ENCODE peak calls at places on chromosomes 5 and 9, in eight cellular contexts. One of them, this sample, is unnamed.

GRCh38 chr5:174725261-174725990 is 1.0 kb downstream of the MSX2 start:
- DNase-seq in A549: no peak
- DNase-seq in MCF 10A: peak
- DNase-seq in CD8-positive, alpha-beta T cell: no peak
- DNase-seq in nephron progenitor cell: no peak
- DNase-seq in glutamatergic neuron: no peak
- DNase-seq in neural crest cell: no peak
- DNase-seq in colonic mucosa: no peak
- DNase-seq in this sample: peak

GRCh38 chr5:53974021-53974420 is 336.4 kb downstream of the ARL15 start:
- DNase-seq in glutamatergic neuron: no peak
- DNase-seq in nephron progenitor cell: no peak
- DNase-seq in A549: no peak
- DNase-seq in CD8-positive, alpha-beta T cell: no peak
- DNase-seq in neural crest cell: no peak
- DNase-seq in MCF 10A: no peak
- DNase-seq in colonic mucosa: no peak
- DNase-seq in this sample: no peak

GRCh38 chr5:178192244-178192643 is 5.1 kb upstream of the GMCL2 start:
- DNase-seq in nephron progenitor cell: no peak
- DNase-seq in MCF 10A: peak
- DNase-seq in colonic mucosa: no peak
- DNase-seq in glutamatergic neuron: no peak
- DNase-seq in A549: no peak
- DNase-seq in neural crest cell: no peak
- DNase-seq in CD8-positive, alpha-beta T cell: no peak
- DNase-seq in this sample: no peak

GRCh38 chr5:1500411-1501091 is 23.2 kb downstream of the LPCAT1 start:
- DNase-seq in MCF 10A: no peak
- DNase-seq in nephron progenitor cell: no peak
- DNase-seq in glutamatergic neuron: no peak
- DNase-seq in A549: no peak
- DNase-seq in colonic mucosa: no peak
- DNase-seq in CD8-positive, alpha-beta T cell: no peak
- DNase-seq in neural crest cell: no peak
- DNase-seq in this sample: no peak

GRCh38 chr9:119005162-119005561 is 364.1 kb downstream of the BRINP1 start:
- DNase-seq in glutamatergic neuron: no peak
- DNase-seq in A549: no peak
- DNase-seq in nephron progenitor cell: no peak
- DNase-seq in neural crest cell: no peak
- DNase-seq in MCF 10A: peak
- DNase-seq in CD8-positive, alpha-beta T cell: no peak
- DNase-seq in colonic mucosa: no peak
- DNase-seq in this sample: no peak

GRCh38 chr9:72983512-72984021 is 30.7 kb upstream of the ALDH1A1 start:
- DNase-seq in neural crest cell: no peak
- DNase-seq in glutamatergic neuron: no peak
- DNase-seq in MCF 10A: no peak
- DNase-seq in colonic mucosa: no peak
- DNase-seq in CD8-positive, alpha-beta T cell: no peak
- DNase-seq in nephron progenitor cell: no peak
- DNase-seq in A549: peak
- DNase-seq in this sample: no peak

GRCh38 chr9:125744616-125745387 is 2.4 kb upstream of the PBX3 start:
- DNase-seq in MCF 10A: no peak
- DNase-seq in nephron progenitor cell: no peak
- DNase-seq in glutamatergic neuron: no peak
- DNase-seq in colonic mucosa: no peak
- DNase-seq in neural crest cell: no peak
- DNase-seq in CD8-positive, alpha-beta T cell: no peak
- DNase-seq in A549: no peak
- DNase-seq in this sample: no peak

GRCh38 chr5:147073098-147073497 is 161.7 kb upstream of the STK32A start:
- DNase-seq in CD8-positive, alpha-beta T cell: no peak
- DNase-seq in MCF 10A: no peak
- DNase-seq in glutamatergic neuron: no peak
- DNase-seq in nephron progenitor cell: no peak
- DNase-seq in neural crest cell: no peak
- DNase-seq in A549: no peak
- DNase-seq in colonic mucosa: no peak
- DNase-seq in this sample: no peak

GRCh38 chr9:34405719-34406118 is 29.0 kb upstream of the MYORG start:
- DNase-seq in neural crest cell: no peak
- DNase-seq in colonic mucosa: no peak
- DNase-seq in A549: no peak
- DNase-seq in CD8-positive, alpha-beta T cell: no peak
- DNase-seq in nephron progenitor cell: no peak
- DNase-seq in MCF 10A: no peak
- DNase-seq in glutamatergic neuron: no peak
- DNase-seq in this sample: no peak

GRCh38 chr9:19424176-19424779 is 15.5 kb downstream of the ACER2 start:
- DNase-seq in glutamatergic neuron: no peak
- DNase-seq in nephron progenitor cell: no peak
- DNase-seq in neural crest cell: no peak
- DNase-seq in CD8-positive, alpha-beta T cell: no peak
- DNase-seq in A549: no peak
- DNase-seq in MCF 10A: no peak
- DNase-seq in colonic mucosa: no peak
- DNase-seq in this sample: no peak

GRCh38 chr9:81823672-81824554 is 104.3 kb upstream of the SPATA31D4 start:
- DNase-seq in MCF 10A: no peak
- DNase-seq in A549: no peak
- DNase-seq in nephron progenitor cell: no peak
- DNase-seq in neural crest cell: no peak
- DNase-seq in colonic mucosa: no peak
- DNase-seq in glutamatergic neuron: no peak
- DNase-seq in CD8-positive, alpha-beta T cell: no peak
- DNase-seq in this sample: no peak

GRCh38 chr5:56522972-56523371 is 289.8 kb upstream of the ANKRD55 start:
- DNase-seq in CD8-positive, alpha-beta T cell: no peak
- DNase-seq in nephron progenitor cell: no peak
- DNase-seq in colonic mucosa: no peak
- DNase-seq in A549: no peak
- DNase-seq in MCF 10A: peak
- DNase-seq in glutamatergic neuron: no peak
- DNase-seq in neural crest cell: no peak
- DNase-seq in this sample: no peak

GRCh38 chr9:27351438-27351837 is 54.5 kb upstream of the EQTN start:
- DNase-seq in MCF 10A: no peak
- DNase-seq in glutamatergic neuron: no peak
- DNase-seq in CD8-positive, alpha-beta T cell: no peak
- DNase-seq in nephron progenitor cell: no peak
- DNase-seq in colonic mucosa: no peak
- DNase-seq in neural crest cell: no peak
- DNase-seq in A549: no peak
- DNase-seq in this sample: no peak

GRCh38 chr9:27352457-27353188 is 55.7 kb upstream of the EQTN start:
- DNase-seq in CD8-positive, alpha-beta T cell: no peak
- DNase-seq in neural crest cell: no peak
- DNase-seq in A549: no peak
- DNase-seq in MCF 10A: no peak
- DNase-seq in glutamatergic neuron: no peak
- DNase-seq in nephron progenitor cell: no peak
- DNase-seq in colonic mucosa: no peak
- DNase-seq in this sample: peak

GRCh38 chr9:27356446-27356845 is 59.5 kb upstream of the EQTN start:
- DNase-seq in MCF 10A: no peak
- DNase-seq in glutamatergic neuron: no peak
- DNase-seq in CD8-positive, alpha-beta T cell: no peak
- DNase-seq in nephron progenitor cell: no peak
- DNase-seq in A549: no peak
- DNase-seq in colonic mucosa: no peak
- DNase-seq in neural crest cell: no peak
- DNase-seq in this sample: no peak

GRCh38 chr9:27355166-27355565 is 58.2 kb upstream of the EQTN start:
- DNase-seq in MCF 10A: no peak
- DNase-seq in colonic mucosa: no peak
- DNase-seq in nephron progenitor cell: no peak
- DNase-seq in A549: no peak
- DNase-seq in neural crest cell: no peak
- DNase-seq in glutamatergic neuron: no peak
- DNase-seq in CD8-positive, alpha-beta T cell: no peak
- DNase-seq in this sample: peak

DNA sequence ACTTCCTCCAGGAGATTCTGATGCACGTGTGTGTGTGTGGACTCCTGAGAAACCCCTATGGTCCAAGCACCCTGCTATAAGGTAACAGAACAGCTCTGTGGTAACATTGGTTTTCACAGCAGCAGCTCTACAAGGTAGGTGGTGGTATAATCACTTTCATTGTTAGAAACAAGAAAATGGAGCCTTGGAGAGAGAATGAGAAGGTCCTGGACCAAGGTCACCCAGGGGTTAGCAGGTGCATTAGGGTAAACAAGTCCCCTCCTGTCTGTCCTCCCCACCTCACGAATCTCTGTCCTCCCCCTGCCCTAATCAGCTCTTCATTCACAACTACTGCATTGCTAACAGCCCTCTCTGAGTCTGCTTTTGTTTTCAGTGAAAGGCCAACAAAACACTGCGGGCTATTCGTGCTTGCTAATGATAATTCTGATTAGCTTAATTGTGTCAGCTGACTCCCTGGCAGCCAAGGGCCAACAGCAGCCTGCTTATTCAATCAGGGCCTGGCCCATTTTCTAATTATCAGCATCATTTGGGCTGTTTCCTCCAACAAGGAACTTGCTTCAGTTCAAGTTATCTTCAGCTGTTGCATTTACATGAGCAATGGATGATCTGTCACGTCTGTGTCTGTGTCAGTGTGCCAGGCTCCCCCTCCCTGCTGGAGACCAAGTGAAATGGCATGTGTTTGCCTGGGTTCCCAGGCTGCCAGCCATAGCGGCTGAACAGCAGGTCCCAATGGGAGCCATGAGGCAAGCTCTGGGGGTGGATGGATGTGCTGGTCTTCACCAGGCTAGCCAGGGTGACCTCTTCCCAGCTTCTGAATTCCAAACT is 56.7 kb upstream of the EQTN start:
- DNase-seq in A549: no peak
- DNase-seq in colonic mucosa: no peak
- DNase-seq in MCF 10A: no peak
- DNase-seq in glutamatergic neuron: no peak
- DNase-seq in CD8-positive, alpha-beta T cell: no peak
- DNase-seq in neural crest cell: no peak
- DNase-seq in nephron progenitor cell: no peak
- DNase-seq in this sample: peak
- TF ChIP-seq CTCF in A549: no peak
- TF ChIP-seq CTCF in colonic mucosa: no peak
- TF ChIP-seq CTCF in MCF 10A: no peak
- TF ChIP-seq CTCF in glutamatergic neuron: no peak
- TF ChIP-seq CTCF in CD8-positive, alpha-beta T cell: no peak
- TF ChIP-seq CTCF in neural crest cell: no peak
- TF ChIP-seq CTCF in nephron progenitor cell: no peak
- TF ChIP-seq CTCF in this sample: peak

GRCh38 chr5:118070041-118070440 is 918.3 kb downstream of the DTWD2 start:
- DNase-seq in colonic mucosa: no peak
- DNase-seq in nephron progenitor cell: no peak
- DNase-seq in CD8-positive, alpha-beta T cell: no peak
- DNase-seq in A549: no peak
- DNase-seq in glutamatergic neuron: no peak
- DNase-seq in neural crest cell: no peak
- DNase-seq in MCF 10A: no peak
- DNase-seq in this sample: peak
- TF ChIP-seq CTCF in colonic mucosa: no peak
- TF ChIP-seq CTCF in nephron progenitor cell: no peak
- TF ChIP-seq CTCF in CD8-positive, alpha-beta T cell: no peak
- TF ChIP-seq CTCF in A549: no peak
- TF ChIP-seq CTCF in glutamatergic neuron: no peak
- TF ChIP-seq CTCF in neural crest cell: no peak
- TF ChIP-seq CTCF in MCF 10A: no peak
- TF ChIP-seq CTCF in this sample: peak

DNA sequence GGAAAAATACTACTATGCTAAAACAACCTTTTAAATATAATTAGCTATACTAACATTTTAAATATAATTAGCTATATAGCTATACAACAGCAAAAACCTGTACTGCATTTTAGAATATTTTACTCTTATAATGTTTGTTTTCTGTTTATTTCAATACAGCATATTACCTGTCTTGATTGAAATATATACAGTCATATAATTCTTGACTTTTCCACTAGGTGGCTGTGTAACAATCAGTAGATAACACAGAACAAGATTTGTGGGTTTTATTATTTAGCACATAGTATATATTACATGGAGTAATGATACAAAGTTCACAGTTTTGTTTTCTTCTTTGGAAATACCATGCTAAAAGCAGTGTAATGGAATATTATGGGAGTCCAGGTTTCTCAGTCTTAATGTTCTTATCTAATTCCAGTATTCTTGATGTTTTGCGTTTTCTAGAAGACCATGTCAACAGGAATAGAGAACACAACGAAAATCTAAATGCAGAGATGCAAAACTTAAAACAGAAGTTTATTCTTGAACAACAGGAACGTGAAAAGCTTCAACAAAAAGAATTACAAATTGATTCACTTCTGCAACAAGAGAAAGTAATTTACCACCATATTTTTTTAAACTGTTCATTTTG is 13.3 kb downstream of the HMMR start:
- DNase-seq in A549: no peak
- DNase-seq in neural crest cell: no peak
- DNase-seq in MCF 10A: peak
- DNase-seq in CD8-positive, alpha-beta T cell: no peak
- DNase-seq in glutamatergic neuron: no peak
- DNase-seq in colonic mucosa: no peak
- DNase-seq in nephron progenitor cell: no peak
- DNase-seq in this sample: no peak
- TF ChIP-seq CTCF in A549: peak
- TF ChIP-seq CTCF in neural crest cell: peak
- TF ChIP-seq CTCF in MCF 10A: peak
- TF ChIP-seq CTCF in CD8-positive, alpha-beta T cell: peak
- TF ChIP-seq CTCF in glutamatergic neuron: no peak
- TF ChIP-seq CTCF in colonic mucosa: no peak
- TF ChIP-seq CTCF in nephron progenitor cell: peak
- TF ChIP-seq CTCF in this sample: peak

DNA sequence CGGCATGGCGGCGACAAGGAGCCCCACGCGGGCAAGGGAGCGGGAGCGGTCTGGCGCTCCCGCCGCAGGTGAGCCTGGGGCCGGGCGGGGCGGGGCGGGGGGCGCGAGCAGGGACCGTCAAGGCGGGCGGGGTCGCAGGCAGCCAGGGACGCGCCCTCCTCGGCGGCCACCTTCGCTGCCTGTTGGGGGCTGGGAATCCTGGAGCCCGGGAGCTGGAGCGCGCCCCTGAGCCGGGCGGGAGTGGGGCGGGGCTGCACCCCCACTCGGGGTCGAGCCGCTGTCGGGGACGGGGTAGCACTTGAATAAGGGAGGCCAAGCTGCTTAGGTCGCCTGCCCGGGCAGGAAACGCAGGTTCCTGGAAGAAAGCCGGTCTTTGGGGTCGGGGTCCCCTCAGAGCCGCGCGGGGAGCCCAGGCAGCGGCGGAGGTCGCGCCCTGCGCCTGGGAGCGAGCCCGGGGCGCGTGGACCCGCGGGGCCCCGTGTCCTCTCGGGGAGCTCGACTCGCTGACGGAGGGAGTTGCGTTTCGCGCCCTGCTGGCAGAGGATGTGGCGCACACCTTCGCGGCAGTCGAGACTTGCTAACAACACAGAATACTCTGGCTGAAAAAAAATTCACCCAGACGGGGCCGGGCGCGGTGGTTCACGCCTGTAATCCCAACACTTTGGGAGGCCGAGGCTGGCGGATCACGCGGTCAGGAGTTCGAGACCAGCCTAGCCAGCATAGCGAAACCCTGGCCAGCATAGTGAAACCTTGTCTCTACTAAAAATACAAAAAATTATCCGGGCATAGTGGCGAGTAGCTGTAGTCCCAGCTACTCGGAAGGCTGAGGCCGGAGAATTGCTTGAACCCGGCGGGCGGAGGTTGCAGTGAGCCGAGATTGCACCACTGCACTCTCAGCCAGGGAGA is 552 bp downstream of the OTULINL start:
- DNase-seq in nephron progenitor cell: peak
- DNase-seq in colonic mucosa: peak
- DNase-seq in A549: peak
- DNase-seq in glutamatergic neuron: peak
- DNase-seq in MCF 10A: peak
- DNase-seq in CD8-positive, alpha-beta T cell: peak
- DNase-seq in neural crest cell: peak
- DNase-seq in this sample: peak
- TF ChIP-seq CTCF in nephron progenitor cell: no peak
- TF ChIP-seq CTCF in colonic mucosa: no peak
- TF ChIP-seq CTCF in A549: no peak
- TF ChIP-seq CTCF in glutamatergic neuron: peak
- TF ChIP-seq CTCF in MCF 10A: no peak
- TF ChIP-seq CTCF in CD8-positive, alpha-beta T cell: peak
- TF ChIP-seq CTCF in neural crest cell: peak
- TF ChIP-seq CTCF in this sample: peak

This sample was measured in endodermal cell.